ENCODE peak calls at places on chromosome 20, in ten cellular contexts. T is transverse colon, K is suprapubic skin, Y is sigmoid colon, W is H1, R is SK-N-SH, M is HepG2, O is upper lobe of left lung, X is K562, V is GM12878. C is an unnamed sample.

GRCh38 chr20:12847862-12848261 is 160.9 kb upstream of the SPTLC3 start:
- DNase-seq in K (no peak), W (no peak), X (no peak), V (no peak), O (no peak), R (no peak), M (peak; percentile 11), Y (no peak), T (no peak), C (no peak)

GRCh38 chr20:53354314-53354713 is 239.3 kb downstream of the ZNF217 start:
- DNase-seq in O (no peak), X (no peak), M (no peak), W (no peak), Y (no peak), V (no peak), R (no peak), T (no peak), K (no peak), C (no peak)

GRCh38 chr20:57443349-57443748 is 52.2 kb downstream of the RBM38 start:
- DNase-seq in M (no peak), X (no peak), W (no peak), R (no peak), V (no peak), O (no peak), T (no peak), K (no peak), Y (peak; percentile 82), C (no peak)

GRCh38 chr20:57400262-57400701 is 9.1 kb downstream of the RBM38 start:
- DNase-seq in T (no peak), R (no peak), W (no peak), V (no peak), K (no peak), M (no peak), X (no peak), Y (peak; percentile 78), O (peak; percentile 36), C (no peak)

GRCh38 chr20:14845199-14846160 is 508.1 kb upstream of the FLRT3 start:
- DNase-seq in X (no peak), K (no peak), V (no peak), O (no peak), W (no peak), Y (no peak), T (no peak), M (no peak), R (no peak), C (no peak)

GRCh38 chr20:62554898-62555641 is 79.3 kb upstream of the GATA5 start:
- DNase-seq in W (no peak), R (no peak), X (no peak), Y (no peak), V (no peak), M (no peak), T (no peak), K (no peak), O (peak; percentile 63), C (no peak)

GRCh38 chr20:20546402-20546801 is 166.0 kb downstream of the RALGAPA2 start:
- DNase-seq in M (no peak), K (no peak), O (no peak), V (no peak), W (no peak), R (no peak), T (no peak), Y (no peak), X (no peak), C (no peak)

GRCh38 chr20:41686961-41687360 is 68.8 kb upstream of the CHD6 start:
- DNase-seq in T (no peak), K (no peak), M (no peak), R (no peak), Y (no peak), V (no peak), X (no peak), W (no peak), O (no peak), C (no peak)

GRCh38 chr20:63356511-63356910 is 4.6 kb downstream of the CHRNA4 start:
- DNase-seq in Y (no peak), X (no peak), W (no peak), O (peak; percentile 50), M (no peak), K (no peak), T (no peak), R (no peak), V (no peak), C (no peak)

GRCh38 chr20:1108437-1108920 is 9.9 kb upstream of the PSMF1 start:
- DNase-seq in X (peak; percentile 52), O (no peak), K (no peak), T (peak; percentile 62), V (no peak), R (peak; percentile 73), W (no peak), Y (no peak), M (peak; percentile 60), C (peak; percentile 63)

GRCh38 chr20:40489886-40490285 is 199.2 kb downstream of the MAFB start:
- DNase-seq in V (no peak), T (no peak), W (no peak), M (no peak), O (no peak), Y (no peak), K (no peak), X (no peak), R (no peak), C (no peak)

GRCh38 chr20:37102571-37102970 is 6.8 kb upstream of the RBL1 start:
- DNase-seq in Y (no peak), M (no peak), O (no peak), K (no peak), R (no peak), V (no peak), W (no peak), T (no peak), X (no peak), C (no peak)
- TF ChIP-seq EP300 in Y (no peak), M (no peak), O (no peak), K (no peak), R (no peak), V (no peak), W (no peak), T (no peak), X (no peak), C (no peak)

DNA sequence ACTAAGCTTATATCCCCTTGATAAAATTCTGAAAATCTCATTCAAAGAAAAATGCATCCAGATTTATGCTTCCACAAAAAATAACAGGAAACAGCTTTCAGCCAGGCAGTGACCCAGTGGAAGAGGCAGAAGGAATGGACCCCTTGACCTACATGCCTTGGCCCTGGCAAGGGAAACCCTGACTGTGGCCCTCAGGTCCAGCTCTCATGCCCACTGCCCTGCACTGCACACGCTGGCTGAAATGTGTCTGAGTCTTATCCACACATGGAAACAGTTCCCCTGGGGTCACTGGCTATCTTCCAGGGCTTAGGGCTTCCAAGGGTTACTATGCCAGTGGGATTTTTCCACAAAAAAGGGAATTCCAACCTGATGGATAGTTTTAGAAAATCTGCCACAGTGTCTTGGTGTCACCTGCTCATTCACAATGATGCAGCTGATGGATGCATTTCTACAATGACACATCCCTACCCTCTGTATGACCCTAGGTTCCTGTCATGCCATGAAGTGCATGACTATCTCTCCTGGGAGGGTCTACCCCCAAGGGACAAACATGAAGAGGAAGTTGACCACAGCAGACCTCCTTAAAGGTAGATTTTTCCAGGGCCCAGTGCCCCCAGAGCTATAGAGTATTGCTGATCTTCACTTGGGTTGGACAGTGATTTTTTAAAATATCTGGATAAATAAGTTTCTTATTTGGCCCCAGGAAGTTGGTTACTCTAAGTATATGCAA is 121.9 kb upstream of the CD93 start:
- DNase-seq in X (no peak), Y (no peak), V (no peak), O (no peak), W (no peak), K (no peak), T (no peak), R (no peak), M (no peak), C (no peak)
- H3K27me3 ChIP-seq in X (no peaks in the 10 kb centered on the region), Y (no peaks in the 10 kb centered on the region), V (no peaks in the 10 kb centered on the region), O (no peaks in the 10 kb centered on the region), W (peaks cover 2% of the 10 kb centered on the region), K (peaks cover 4% of the 10 kb centered on the region), T (no peaks in the 10 kb centered on the region), R (peaks cover 55% of the 10 kb centered on the region), M (peaks cover 7% of the 10 kb centered on the region), C (no peaks in the 10 kb centered on the region)

GRCh38 chr20:50842821-50843220 is 48.0 kb downstream of the BCAS4 start:
- DNase-seq in R (no peak), X (no peak), K (no peak), V (no peak), O (no peak), W (no peak), T (no peak), Y (no peak), M (no peak), C (no peak)

GRCh38 chr20:50844430-50845100 is 49.7 kb downstream of the BCAS4 start:
- DNase-seq in V (peak; percentile 83), O (peak; percentile 39), M (peak; percentile 25), W (no peak), Y (no peak), T (no peak), K (no peak), R (no peak), X (peak; percentile 37), C (peak; percentile 36)

GRCh38 chr20:50838707-50839385 is 44.0 kb downstream of the BCAS4 start:
- DNase-seq in Y (no peak), W (no peak), X (peak; percentile 37), R (no peak), M (no peak), V (no peak), O (no peak), K (no peak), T (no peak), C (no peak)

GRCh38 chr20:50845566-50846211 is 50.8 kb downstream of the BCAS4 start:
- DNase-seq in K (no peak), M (no peak), O (peak; percentile 76), V (no peak), R (peak; percentile 76), W (no peak), Y (no peak), X (no peak), T (no peak), C (no peak)

DNA sequence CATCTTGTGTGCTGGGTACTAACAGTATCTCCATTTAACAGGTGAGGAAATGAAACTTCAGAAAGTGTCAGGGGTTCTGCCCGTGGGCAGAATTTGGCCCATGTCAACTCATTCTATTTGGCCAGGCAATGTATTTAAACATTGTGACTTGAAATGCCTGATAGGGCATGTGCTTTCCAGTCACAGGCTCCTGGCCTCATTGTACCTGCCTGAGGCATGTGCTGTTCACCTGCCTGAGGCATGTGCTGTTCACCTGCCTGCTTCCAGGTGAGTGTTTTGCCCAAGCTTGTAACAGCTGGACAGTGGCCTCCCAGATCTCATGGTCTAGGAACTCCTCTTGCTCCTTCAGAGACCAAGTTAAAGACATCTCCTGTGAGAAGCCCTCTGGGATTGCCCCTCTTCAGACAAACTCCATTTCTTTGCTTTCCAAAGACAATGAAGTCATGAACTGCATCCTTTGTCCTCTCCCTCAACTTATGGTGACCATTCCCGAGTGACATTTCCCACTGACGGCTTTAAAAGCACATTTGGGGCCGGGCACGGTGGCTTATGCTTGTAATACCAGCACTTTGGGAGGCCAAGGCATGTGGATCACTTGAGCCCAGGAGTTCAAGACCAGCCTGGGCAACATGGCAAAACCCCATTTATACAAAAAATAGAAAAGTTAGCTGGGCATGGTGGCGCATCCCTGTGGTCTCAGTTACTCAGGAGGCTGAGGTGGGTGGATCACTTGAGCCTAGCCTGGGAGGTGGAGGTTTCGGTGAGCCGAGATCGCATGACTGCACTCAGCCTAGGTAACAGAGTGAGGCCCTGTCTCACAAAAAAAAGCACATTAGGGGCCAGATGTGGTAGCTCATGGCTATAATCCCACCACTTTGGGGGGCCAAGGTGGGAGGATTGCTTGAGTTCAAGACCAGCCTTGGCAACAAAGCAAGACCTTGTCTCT is 48.7 kb downstream of the BCAS4 start:
- DNase-seq in R (no peak), T (no peak), Y (no peak), O (no peak), X (no peak), W (no peak), K (no peak), V (no peak), M (no peak), C (peak; percentile 52)
- TF ChIP-seq POLR2AphosphoS5 in R (no peak), T (no peak), Y (no peak), O (no peak), X (no peak), W (no peak), K (no peak), V (no peak), M (no peak), C (no peak)

GRCh38 chr20:22791877-22792525 is 207.6 kb upstream of the FOXA2 start:
- DNase-seq in W (no peak), K (no peak), R (no peak), V (no peak), M (no peak), T (no peak), X (no peak), Y (no peak), O (no peak), C (no peak)
- TF ChIP-seq EP300 in W (no peak), K (no peak), R (no peak), V (no peak), M (no peak), T (no peak), X (no peak), Y (no peak), O (no peak), C (no peak)